ENCODE peak calls at places on chromosomes 11 and 22, in five cellular contexts. X, L, Q, H and V are unnamed samples.

GRCh38 chr11:63997104-63997700 is 11.0 kb downstream of the OTUB1 start:
- DNase-seq in X (no peak), L (no peak), H (no peak), Q (no peak), V (no peak)

GRCh38 chr11:67507242-67507890 is 596 bp downstream of the CDK2AP2 start:
- DNase-seq in L (no peak), Q (peak; percentile 54), H (peak; percentile 88), X (no peak), V (peak; percentile 86)

GRCh38 chr22:41976070-41976901 is 7.0 kb downstream of the SEPTIN3 start:
- DNase-seq in X (no peak), L (no peak), H (no peak), Q (no peak), V (peak; percentile 64)

GRCh38 chr22:39367040-39367439 is 17.2 kb downstream of the SYNGR1 start:
- DNase-seq in X (no peak), H (no peak), Q (no peak), L (no peak), V (no peak)

GRCh38 chr22:30535182-30535581 is 11.4 kb downstream of the SEC14L6 start:
- DNase-seq in L (no peak), X (no peak), Q (no peak), H (no peak), V (no peak)

GRCh38 chr11:79902493-79902892 is 461.7 kb upstream of the TENM4 start:
- DNase-seq in H (no peak), X (peak; percentile 62), L (no peak), Q (no peak), V (peak; percentile 1)

GRCh38 chr11:66064571-66064970 is 5.5 kb upstream of the PACS1 start:
- DNase-seq in L (no peak), H (no peak), Q (no peak), X (no peak), V (no peak)

GRCh38 chr11:75565916-75566762 is 4.1 kb downstream of the SERPINH1 start:
- DNase-seq in L (no peak), Q (no peak), X (no peak), H (no peak), V (no peak)

GRCh38 chr11:132099692-132100091 is 729.3 kb downstream of the NTM start:
- DNase-seq in H (peak; percentile 59), L (peak; percentile 17), X (no peak), Q (no peak), V (no peak)

GRCh38 chr11:44958165-44958564 is 7.5 kb upstream of the TP53I11 start:
- DNase-seq in Q (no peak), L (no peak), X (no peak), H (no peak), V (no peak)

GRCh38 chr11:68870470-68870869 is 28.8 kb upstream of the CPT1A start:
- DNase-seq in L (no peak), Q (no peak), H (no peak), X (peak; percentile 43), V (peak; percentile 34)

GRCh38 chr22:38240734-38241252 is 32.0 kb downstream of the TMEM184B start:
- DNase-seq in L (peak; percentile 45), X (peak; percentile 94), Q (peak; percentile 46), H (peak; percentile 92), V (peak; percentile 82)

GRCh38 chr22:43378011-43378704 is 33.7 kb upstream of the MPPED1 start:
- DNase-seq in X (peak; percentile 79), Q (no peak), L (no peak), H (no peak), V (no peak)

GRCh38 chr11:8011981-8012444 is 24.9 kb downstream of the EIF3F start:
- DNase-seq in L (no peak), H (no peak), X (peak; percentile 86), Q (no peak), V (no peak)

GRCh38 chr22:40397436-40397835 is 27.0 kb downstream of the SGSM3 start:
- DNase-seq in X (peak; percentile 50), H (no peak), L (no peak), Q (no peak), V (peak; percentile 25)

GRCh38 chr11:75193711-75194110 is 42.8 kb downstream of the SLCO2B1 start:
- DNase-seq in Q (no peak), L (no peak), H (no peak), X (no peak), V (no peak)

GRCh38 chr22:25775501-25775900 is 33.5 kb downstream of the MYO18B start:
- DNase-seq in Q (no peak), X (peak; percentile 71), L (peak; percentile 41), H (peak; percentile 64), V (no peak)

GRCh38 chr11:124310746-124311145 is 3.0 kb downstream of the OR8D1 start:
- DNase-seq in H (no peak), L (no peak), Q (no peak), X (no peak), V (no peak)

GRCh38 chr22:27461470-27461869 is 340.1 kb downstream of the MN1 start:
- DNase-seq in Q (peak; percentile 75), H (peak; percentile 85), X (peak; percentile 79), L (peak; percentile 71), V (peak; percentile 86)

GRCh38 chr11:38411149-38411548 is 1813.1 kb upstream of the RAG2 start:
- DNase-seq in Q (no peak), L (no peak), X (no peak), H (no peak), V (no peak)

GRCh38 chr11:35321532-35322320 is 97.6 kb downstream of the SLC1A2 start:
- DNase-seq in X (no peak), H (no peak), L (no peak), Q (no peak), V (peak; percentile 77)

GRCh38 chr11:102446606-102447005 is 6.0 kb downstream of the TMEM123 start:
- DNase-seq in Q (no peak), L (no peak), X (peak; percentile 74), H (no peak), V (no peak)

DNA sequence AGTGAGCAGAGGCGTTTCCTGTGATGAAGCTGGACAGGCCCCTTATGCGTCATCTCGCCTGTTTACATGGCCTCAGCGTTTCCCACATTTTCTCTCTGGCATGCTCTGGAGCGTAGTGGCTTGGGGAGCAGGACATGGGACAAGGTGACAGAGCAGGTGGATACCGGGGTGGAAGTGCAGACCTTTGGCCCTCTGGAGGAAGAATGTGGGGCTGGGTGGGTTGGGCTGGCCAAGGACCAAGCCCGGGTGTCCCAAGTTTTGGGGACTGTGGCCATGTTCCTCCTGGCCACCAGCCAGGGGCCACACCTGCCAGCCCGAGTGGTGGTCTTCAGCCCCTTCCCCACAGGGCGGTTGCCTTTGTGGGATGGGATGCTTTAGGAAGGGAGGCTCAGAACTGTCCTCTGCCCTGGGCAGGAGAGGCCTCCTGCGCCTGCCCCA is 446.6 kb downstream of the TBC1D22A start:
- DNase-seq in Q (no peak), X (no peak), H (no peak), L (no peak), V (no peak)
- H2BK12ac ChIP-seq in Q (no peak overlapping the region), X (no peak overlapping the region), H (no peak overlapping the region), L (no peak overlapping the region), V (no peak overlapping the region)

DNA sequence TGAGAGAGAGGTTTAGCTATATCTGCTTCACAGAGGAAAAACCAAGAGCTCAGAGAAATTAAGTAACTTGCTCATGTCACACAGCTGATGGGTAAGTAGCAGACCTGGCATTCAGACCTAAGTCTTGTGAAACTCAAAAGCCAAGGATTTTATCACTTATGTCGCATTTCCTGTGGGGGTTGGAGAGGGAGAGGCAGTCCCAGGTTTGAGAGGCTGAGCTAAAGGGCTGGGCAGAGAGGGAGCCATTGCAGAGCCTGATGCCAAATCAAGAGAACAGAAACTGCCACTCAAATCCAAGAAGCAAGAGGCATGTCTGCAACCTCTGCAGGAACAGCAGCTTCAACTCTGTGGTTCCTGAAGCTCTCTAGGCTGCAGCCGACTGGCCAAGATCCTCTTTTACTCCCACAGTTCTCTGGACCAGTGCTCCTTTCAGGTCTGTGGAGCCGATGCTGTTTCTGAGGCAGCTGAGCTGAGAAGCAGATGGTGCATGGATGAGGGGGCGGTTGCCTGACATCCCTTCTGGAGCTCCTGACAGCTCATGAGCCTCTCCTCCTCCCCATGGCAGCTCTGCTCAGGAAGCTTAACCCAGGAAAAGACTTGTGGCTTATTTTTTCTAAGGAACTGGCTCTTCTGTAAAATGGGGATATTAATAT is 47.6 kb upstream of the NAV2 start:
- DNase-seq in X (peak; percentile 31), H (no peak), Q (no peak), L (no peak), V (no peak)
- H2AFZ ChIP-seq in X (no peak overlapping the region), H (no peak overlapping the region), Q (peak overlapping the region; percentile 87), L (no peak overlapping the region), V (no peak overlapping the region)

GRCh38 chr11:72234920-72235319 is 9.1 kb downstream of the PHOX2A start:
- DNase-seq in Q (no peak), X (no peak), H (peak; percentile 21), L (no peak), V (no peak)

GRCh38 chr11:72233056-72233772 is 8.6 kb downstream of the INPPL1 start:
- DNase-seq in Q (no peak), L (no peak), X (no peak), H (no peak), V (no peak)

GRCh38 chr11:72234514-72234830 is 9.5 kb downstream of the PHOX2A start:
- DNase-seq in L (no peak), Q (no peak), H (no peak), X (no peak), V (no peak)

GRCh38 chr11:72232260-72233055 is 7.9 kb downstream of the INPPL1 start:
- DNase-seq in Q (no peak), L (no peak), X (no peak), H (no peak), V (no peak)

DNA sequence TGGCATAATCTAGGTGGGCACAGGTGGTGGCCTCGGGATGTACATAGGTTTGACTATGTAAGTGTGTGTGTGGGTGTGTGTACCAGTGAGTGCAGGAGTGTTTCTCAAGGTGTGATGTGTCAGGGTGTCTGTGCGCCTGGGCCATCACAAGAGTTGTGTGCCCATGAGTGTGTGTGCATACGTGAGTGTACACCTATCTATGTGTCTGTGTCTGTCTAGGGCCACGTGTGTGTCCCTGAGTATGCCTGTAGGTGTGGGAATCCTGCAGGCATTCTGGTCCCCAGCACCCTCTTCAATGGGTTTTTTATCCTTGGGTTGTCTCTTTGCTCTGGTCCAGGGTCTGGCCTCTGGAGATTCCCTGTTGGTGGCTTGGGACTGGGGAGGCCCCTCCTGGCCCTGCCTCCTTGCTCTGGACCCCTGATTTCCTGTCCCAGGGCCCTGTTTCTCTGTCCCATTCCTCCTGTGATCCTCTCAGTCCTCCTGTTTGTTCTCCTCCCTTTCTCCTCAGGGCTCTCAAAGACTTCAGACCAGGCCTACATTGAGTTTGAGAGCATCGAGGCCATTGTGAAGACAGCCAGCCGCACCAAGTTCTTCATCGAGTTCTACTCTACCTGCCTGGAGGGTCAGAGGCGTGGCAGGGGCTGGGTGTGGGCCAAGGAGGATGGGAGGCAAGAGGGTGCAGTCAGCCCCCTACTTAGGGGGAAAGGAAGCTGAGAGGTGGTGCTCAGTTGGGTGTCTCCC is 9.4 kb downstream of the INPPL1 start:
- DNase-seq in Q (no peak), X (no peak), L (no peak), H (no peak), V (no peak)
- H2BK12ac ChIP-seq in Q (no peak overlapping the region), X (no peak overlapping the region), L (no peak overlapping the region), H (no peak overlapping the region), V (no peak overlapping the region)

GRCh38 chr11:61539958-61540357 is 31.4 kb downstream of the LRRC10B start:
- DNase-seq in Q (no peak), L (no peak), H (no peak), X (no peak), V (no peak)

GRCh38 chr11:61542024-61542461 is 33.5 kb downstream of the LRRC10B start:
- DNase-seq in L (no peak), H (peak; percentile 45), Q (no peak), X (no peak), V (no peak)

GRCh38 chr11:61539009-61539408 is 30.5 kb downstream of the LRRC10B start:
- DNase-seq in X (no peak), Q (no peak), L (no peak), H (no peak), V (no peak)

GRCh38 chr11:61541568-61541967 is 33.0 kb downstream of the LRRC10B start:
- DNase-seq in Q (no peak), L (peak; percentile 26), H (peak; percentile 91), X (no peak), V (no peak)

GRCh38 chr11:61540528-61540927 is 32.0 kb downstream of the LRRC10B start:
- DNase-seq in X (no peak), L (no peak), Q (no peak), H (no peak), V (no peak)
- H2AFZ ChIP-seq in X (no peak overlapping the region), L (no peak overlapping the region), Q (no peak overlapping the region), H (no peak overlapping the region), V (no peak overlapping the region)